ENCODE peak calls at places on chromosomes 5 and 9, in six cellular contexts. T, F, V, N, D and Z are unnamed samples.

GRCh38 chr5:75648712-75649111 is 37.5 kb downstream of the ANKDD1B start:
- DNase-seq in D (peak), V (peak), F (no peak), N (no peak), T (no peak), Z (no peak)

GRCh38 chr9:127267793-127268507 is 3.4 kb downstream of the GARNL3 start:
- DNase-seq in T (no peak), D (no peak), V (peak), F (no peak), N (no peak), Z (no peak)

GRCh38 chr5:73796164-73797141 is 170.5 kb downstream of the ARHGEF28 start:
- DNase-seq in N (no peak), T (peak), F (peak), D (peak), V (peak), Z (peak)

GRCh38 chr5:148005788-148006520 is 57.8 kb upstream of the SPINK5 start:
- DNase-seq in V (no peak), T (no peak), N (no peak), F (no peak), D (peak), Z (peak)

GRCh38 chr9:11319477-11320060 is 706.8 kb upstream of the PTPRD start:
- DNase-seq in N (no peak), T (no peak), D (no peak), F (peak), V (no peak), Z (peak)

GRCh38 chr9:98117984-98118639 is 910 bp downstream of the TRIM14 start:
- DNase-seq in V (no peak), N (peak), D (peak), T (peak), F (no peak), Z (peak)

GRCh38 chr5:74140409-74140808 is 500.1 kb downstream of the ENC1 start:
- DNase-seq in N (no peak), F (no peak), V (no peak), D (no peak), T (no peak), Z (no peak)

GRCh38 chr5:142472306-142472951 is 147.6 kb upstream of the SPRY4 start:
- DNase-seq in F (peak), D (peak), V (no peak), T (peak), N (peak), Z (peak)

GRCh38 chr5:135307143-135307903 is 91.7 kb downstream of the MACROH2A1 start:
- DNase-seq in N (no peak), F (no peak), V (no peak), D (no peak), T (no peak), Z (no peak)

GRCh38 chr9:86854898-86855523 is 92.3 kb downstream of the GAS1 start:
- DNase-seq in D (peak), V (no peak), N (no peak), T (no peak), F (no peak), Z (no peak)

GRCh38 chr9:11457809-11458785 is 845.3 kb upstream of the PTPRD start:
- DNase-seq in D (no peak), T (no peak), V (no peak), N (no peak), F (no peak), Z (no peak)

GRCh38 chr9:36415822-36416515 is 15.9 kb upstream of the RNF38 start:
- DNase-seq in V (no peak), F (no peak), T (no peak), D (no peak), N (no peak), Z (peak)

GRCh38 chr5:112276996-112277395 is 142.1 kb downstream of the EPB41L4A start:
- DNase-seq in T (no peak), D (no peak), V (no peak), F (no peak), N (no peak), Z (no peak)

GRCh38 chr5:154568597-154568996 is 90.6 kb upstream of the HAND1 start:
- DNase-seq in V (no peak), N (no peak), T (no peak), F (no peak), D (no peak), Z (no peak)

GRCh38 chr5:10565785-10566506 is 2.1 kb downstream of the ANKRD33B start:
- DNase-seq in N (no peak), T (no peak), V (no peak), F (no peak), D (no peak), Z (peak)

GRCh38 chr5:7321724-7322123 is 74.2 kb upstream of the ADCY2 start:
- DNase-seq in N (no peak), T (no peak), F (no peak), V (no peak), D (no peak), Z (no peak)

GRCh38 chr9:132794730-132795380 is 83.2 kb downstream of the AK8 start:
- DNase-seq in D (no peak), V (no peak), F (no peak), N (no peak), T (no peak), Z (no peak)

GRCh38 chr5:71882826-71883744 is 164.0 kb downstream of the CARTPT start:
- DNase-seq in T (no peak), V (no peak), D (no peak), N (no peak), F (no peak), Z (no peak)

GRCh38 chr5:157994906-157995519 is 136.1 kb upstream of the CLINT1 start:
- DNase-seq in D (peak), T (peak), V (peak), N (peak), F (peak), Z (peak)

GRCh38 chr5:133612021-133612860 is at the start of gene FSTL4:
- DNase-seq in F (no peak), N (no peak), D (no peak), V (no peak), T (peak), Z (no peak)

GRCh38 chr5:76412511-76412910 is 9.4 kb downstream of the IQGAP2 start:
- DNase-seq in T (no peak), F (no peak), V (no peak), D (no peak), N (no peak), Z (no peak)

GRCh38 chr5:93342563-93343061 is 238.4 kb downstream of the NR2F1-AS1 start:
- DNase-seq in V (peak), F (no peak), N (no peak), T (no peak), D (no peak), Z (no peak)

GRCh38 chr9:69173497-69173890 is 583 bp upstream of the TJP2 start:
- DNase-seq in V (no peak), N (no peak), F (peak), D (no peak), T (no peak), Z (no peak)

GRCh38 chr5:138944527-138945322 is 69.6 kb upstream of the LRRTM2 start:
- DNase-seq in F (no peak), N (no peak), D (no peak), V (no peak), T (no peak), Z (no peak)

GRCh38 chr5:102924963-102925362 is 169.9 kb downstream of the PAM start:
- DNase-seq in F (no peak), V (no peak), T (no peak), N (no peak), D (no peak), Z (no peak)

GRCh38 chr5:73327908-73328455 is 120.6 kb downstream of the FOXD1 start:
- DNase-seq in D (no peak), N (no peak), V (no peak), F (no peak), T (no peak), Z (no peak)

GRCh38 chr5:174419523-174420132 is 304.8 kb upstream of the MSX2 start:
- DNase-seq in F (peak), T (peak), D (peak), V (peak), N (peak), Z (peak)

GRCh38 chr9:131888923-131889322 is 149.0 kb upstream of the RAPGEF1 start:
- DNase-seq in D (no peak), F (no peak), N (no peak), V (no peak), T (no peak), Z (no peak)

DNA sequence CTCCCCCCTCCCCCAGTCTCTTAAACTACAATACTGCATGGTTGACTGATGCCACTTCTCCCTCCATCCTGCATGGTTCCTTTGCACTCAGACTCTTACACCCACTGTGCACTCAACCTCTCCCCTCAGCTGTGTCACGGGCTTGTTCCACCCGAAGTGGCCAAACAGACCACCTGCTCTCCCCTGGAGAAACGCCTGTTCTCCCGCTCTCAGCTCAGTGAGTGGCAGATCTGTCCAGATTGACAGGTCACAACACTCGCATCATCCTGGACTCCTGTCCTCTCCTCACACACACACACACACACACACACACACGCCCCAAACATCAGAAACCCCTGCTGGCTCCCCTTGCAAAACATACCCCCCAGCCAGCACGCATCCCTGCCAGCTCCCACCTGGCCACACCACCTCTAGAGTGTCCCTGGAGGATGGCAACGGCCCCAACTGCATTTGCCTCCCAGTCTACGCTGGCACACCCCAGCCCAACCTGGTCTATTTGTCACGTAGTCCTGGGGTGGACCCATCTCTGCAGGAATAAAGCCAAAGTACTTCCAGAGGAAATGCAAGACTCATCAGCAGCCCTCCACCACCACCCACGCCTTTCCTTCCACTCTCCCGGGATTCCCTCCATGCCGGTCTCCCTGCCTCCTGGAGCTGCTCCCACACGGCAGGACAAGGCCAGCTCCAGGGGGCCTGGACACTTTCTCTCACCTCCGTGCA is 2.9 kb downstream of the OR2V1 start:
- DNase-seq in D (no peak), N (no peak), V (no peak), T (no peak), F (no peak), Z (no peak)
- TF ChIP-seq MYC in D (no peak), N (no peak), V (no peak), T (no peak), F (no peak), Z (no peak)

DNA sequence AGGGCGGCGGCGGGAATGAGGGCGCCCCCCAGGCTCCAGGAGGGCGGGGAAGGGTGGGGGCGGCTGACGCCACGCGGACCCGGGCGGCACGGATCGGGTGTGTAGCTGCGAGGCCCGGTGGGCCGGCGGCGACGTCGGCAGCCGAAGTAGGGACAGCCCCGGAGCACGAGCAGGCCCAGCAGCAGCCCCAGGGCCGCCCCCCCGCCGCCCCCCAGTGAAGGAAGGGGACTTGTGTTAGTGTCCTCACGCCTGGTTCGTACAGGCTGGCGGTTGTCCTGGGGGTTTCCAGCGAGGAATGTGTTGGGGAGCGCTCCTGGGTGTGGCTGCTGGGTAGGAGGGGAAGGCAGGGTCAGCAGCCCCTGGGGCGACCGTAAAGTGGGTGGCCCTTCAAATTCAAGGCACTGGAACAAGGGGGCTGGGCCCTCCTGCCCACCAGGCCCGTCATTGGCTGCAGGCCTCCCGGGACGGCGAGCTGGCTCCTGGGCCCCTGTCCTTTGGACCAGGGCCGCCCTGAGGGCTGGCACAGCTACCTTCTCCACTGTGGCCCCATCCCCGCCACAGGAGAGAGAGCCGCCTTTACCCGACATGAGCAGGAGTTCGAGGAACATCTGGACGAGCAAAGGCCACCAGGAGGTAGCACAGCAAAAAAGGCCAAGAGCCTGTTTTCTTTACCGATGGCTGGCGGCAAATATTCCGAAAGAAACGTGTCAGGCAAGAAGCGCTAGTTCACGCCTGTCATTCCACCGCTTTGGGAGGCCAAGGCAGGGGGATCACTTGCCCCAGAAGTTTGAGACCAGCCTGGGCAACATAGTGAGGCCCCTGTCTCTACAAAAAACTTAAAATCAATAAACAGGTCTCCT is 814 bp upstream of the TMEM250 start:
- DNase-seq in T (no peak), V (no peak), F (peak), N (peak), D (peak), Z (peak)
- TF ChIP-seq MAX in T (no peak), V (no peak), F (no peak), N (no peak), D (peak), Z (no peak)

DNA sequence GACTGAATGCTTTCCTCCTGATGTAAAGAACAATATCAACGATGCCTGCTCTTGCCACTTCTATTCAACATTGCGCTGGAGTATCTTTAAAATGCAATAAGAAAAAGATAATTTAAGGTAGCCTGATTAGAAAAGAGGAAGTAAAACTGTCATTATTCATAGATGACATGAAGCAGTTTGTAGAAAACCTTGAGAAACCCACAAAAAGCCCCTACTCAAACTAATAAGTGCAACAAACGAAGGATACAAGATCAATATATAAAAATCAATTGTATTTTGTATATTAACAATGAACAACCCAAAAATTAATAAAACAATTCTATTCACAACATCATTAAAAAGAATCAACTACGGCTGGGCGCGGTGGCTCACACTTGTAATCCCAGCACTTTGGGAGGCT is 76.4 kb upstream of the CKMT2 start:
- DNase-seq in V (peak), T (no peak), N (no peak), F (no peak), D (no peak), Z (no peak)
- TF ChIP-seq MYC in V (no peak), T (no peak), N (no peak), F (no peak), D (no peak), Z (no peak)

DNA sequence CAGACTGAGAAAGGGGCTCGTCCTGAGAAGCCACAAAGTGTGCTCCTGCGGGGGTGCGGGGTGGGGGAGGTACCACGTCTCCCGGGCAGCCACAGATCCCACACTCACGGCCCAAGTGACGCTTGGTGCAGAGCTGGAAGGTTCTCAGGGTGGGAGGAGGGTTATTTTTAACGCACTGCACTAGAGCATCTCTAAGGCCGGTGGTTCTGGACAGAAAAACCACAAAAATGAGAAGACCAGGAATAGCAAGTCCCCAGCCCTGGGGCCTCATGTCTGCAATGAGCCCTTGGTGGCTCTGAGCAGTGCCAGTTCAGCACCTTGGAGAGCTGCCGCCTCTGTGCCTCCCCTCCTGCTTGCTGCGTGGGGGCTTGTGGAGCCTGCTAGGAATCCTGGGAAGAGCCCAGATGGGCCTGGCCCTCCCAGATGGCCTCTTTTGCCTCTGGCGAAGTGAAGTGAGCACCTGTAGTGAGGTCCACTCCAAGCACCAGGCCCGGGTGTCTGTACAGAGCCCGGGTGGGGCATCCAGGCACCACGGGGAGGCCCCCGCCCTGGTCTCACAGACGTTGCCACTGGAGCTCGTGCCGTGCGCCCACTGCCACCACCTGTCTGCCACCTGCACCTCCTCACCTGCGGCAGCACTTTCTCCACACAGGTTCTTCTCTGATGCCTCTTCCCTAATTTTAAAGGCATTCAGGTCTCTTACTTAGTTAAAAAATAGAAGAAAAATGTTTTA is 48.9 kb upstream of the CACNA1B start:
- DNase-seq in D (no peak), N (peak), T (no peak), V (no peak), F (no peak), Z (peak)
- TF ChIP-seq MAX in D (no peak), N (no peak), T (no peak), V (no peak), F (no peak), Z (no peak)

GRCh38 chr5:132070460-132071337 is 2.9 kb upstream of the CSF2 start:
- DNase-seq in F (peak), T (no peak), D (no peak), N (peak), V (no peak), Z (peak)
- TF ChIP-seq MYC in F (no peak), T (no peak), D (no peak), N (no peak), V (no peak), Z (no peak)